ENCODE peak calls at places on chromosomes 6 and 20, in eight cellular contexts. U, T, R, O, K, W, F and V are unnamed samples.
A peak's percentile ranks its signal among the peaks of the same experiment; 100 is the strongest.

GRCh38 chr6:154414021-154414813 is 57.6 kb upstream of the IPCEF1 start:
- DNase-seq in U (no peak), T (no peak), R (no peak), O (no peak), K (no peak), W (no peak), F (peak; percentile 63), V (no peak)

GRCh38 chr6:169487579-169488205 is 214.1 kb downstream of the WDR27 start:
- DNase-seq in U (no peak), T (no peak), R (no peak), O (no peak), K (peak; percentile 53), W (no peak), F (no peak), V (no peak)

GRCh38 chr6:153121311-153121710 is 9.8 kb downstream of the RGS17 start:
- DNase-seq in U (no peak), T (no peak), R (no peak), O (no peak), K (peak; percentile 59), W (no peak), F (no peak), V (no peak)

GRCh38 chr20:39089797-39090196 is 127.7 kb downstream of the DHX35 start:
- DNase-seq in U (no peak), T (no peak), R (no peak), O (no peak), K (no peak), W (no peak), F (no peak), V (no peak)

GRCh38 chr20:62123450-62124118 is 1.3 kb downstream of the LSM14B start:
- DNase-seq in U (no peak), T (no peak), R (no peak), O (no peak), K (peak; percentile 33), W (peak; percentile 65), F (no peak), V (no peak)

GRCh38 chr6:20038805-20039204 is 173.5 kb downstream of the MBOAT1 start:
- DNase-seq in U (no peak), T (no peak), R (no peak), O (no peak), K (no peak), W (peak; percentile 10), F (no peak), V (peak; percentile 46)

GRCh38 chr20:90651-91050 is 3.2 kb downstream of the DEFB125 start:
- DNase-seq in U (no peak), T (no peak), R (no peak), O (no peak), K (no peak), W (no peak), F (no peak), V (no peak)

GRCh38 chr6:134636221-134636830 is 313.6 kb downstream of the ALDH8A1 start:
- DNase-seq in U (no peak), T (peak; percentile 16), R (no peak), O (no peak), K (no peak), W (peak; percentile 34), F (no peak), V (no peak)

GRCh38 chr20:8154636-8155035 is 22.6 kb downstream of the PLCB1 start:
- DNase-seq in U (no peak), T (no peak), R (no peak), O (no peak), K (peak; percentile 40), W (no peak), F (no peak), V (no peak)

GRCh38 chr20:4780245-4780644 is 58.5 kb downstream of the PRND start:
- DNase-seq in U (no peak), T (peak; percentile 32), R (no peak), O (no peak), K (no peak), W (no peak), F (no peak), V (no peak)

GRCh38 chr6:116390571-116390970 is 19.8 kb downstream of the DSE start:
- DNase-seq in U (no peak), T (no peak), R (no peak), O (no peak), K (no peak), W (no peak), F (no peak), V (no peak)

GRCh38 chr6:31558318-31558625 is 10.9 kb downstream of the NFKBIL1 start:
- DNase-seq in U (no peak), T (no peak), R (no peak), O (no peak), K (no peak), W (no peak), F (no peak), V (no peak)

GRCh38 chr6:37640776-37641395 is 56.8 kb downstream of the MDGA1 start:
- DNase-seq in U (no peak), T (no peak), R (no peak), O (no peak), K (no peak), W (no peak), F (no peak), V (no peak)

GRCh38 chr6:17865798-17866725 is 121.4 kb downstream of the KIF13A start:
- DNase-seq in U (peak; percentile 64), T (no peak), R (no peak), O (no peak), K (peak; percentile 89), W (no peak), F (peak; percentile 96), V (no peak)

GRCh38 chr6:88490865-88491264 is 324.7 kb upstream of the CNR1 start:
- DNase-seq in U (no peak), T (no peak), R (no peak), O (no peak), K (peak; percentile 42), W (peak; percentile 63), F (no peak), V (peak; percentile 33)

GRCh38 chr6:33726696-33727095 is 15.2 kb upstream of the UQCC2 start:
- DNase-seq in U (no peak), T (no peak), R (peak; percentile 22), O (no peak), K (no peak), W (no peak), F (no peak), V (no peak)

GRCh38 chr20:34220581-34220980 is 20.6 kb upstream of the ASIP start:
- DNase-seq in U (no peak), T (no peak), R (no peak), O (no peak), K (peak; percentile 55), W (peak; percentile 93), F (no peak), V (no peak)

GRCh38 chr6:35296931-35297330 is 687 bp upstream of the DEF6 start:
- DNase-seq in U (no peak), T (no peak), R (no peak), O (no peak), K (no peak), W (no peak), F (no peak), V (no peak)
- H3K4me3 ChIP-seq in U (no peak overlapping the region), T (peak overlapping the region; percentile 94), R (no peak overlapping the region), O (no peak overlapping the region), K (no peak overlapping the region), W (no peak overlapping the region), F (no peak overlapping the region), V (no peak overlapping the region)

GRCh38 chr6:150176152-150176551 is 33.3 kb downstream of the PPP1R14C start:
- DNase-seq in U (peak; percentile 64), T (no peak), R (no peak), O (no peak), K (no peak), W (no peak), F (no peak), V (peak; percentile 44)
- H3K4me1 ChIP-seq in U (no peaks in the 10 kb centered on the region), T (peaks cover 7% of the 10 kb centered on the region), R (no peaks in the 10 kb centered on the region), O (no peaks in the 10 kb centered on the region), K (peaks cover 65% of the 10 kb centered on the region), W (no peaks in the 10 kb centered on the region), F (peaks cover 12% of the 10 kb centered on the region), V (peaks cover 3% of the 10 kb centered on the region)

DNA sequence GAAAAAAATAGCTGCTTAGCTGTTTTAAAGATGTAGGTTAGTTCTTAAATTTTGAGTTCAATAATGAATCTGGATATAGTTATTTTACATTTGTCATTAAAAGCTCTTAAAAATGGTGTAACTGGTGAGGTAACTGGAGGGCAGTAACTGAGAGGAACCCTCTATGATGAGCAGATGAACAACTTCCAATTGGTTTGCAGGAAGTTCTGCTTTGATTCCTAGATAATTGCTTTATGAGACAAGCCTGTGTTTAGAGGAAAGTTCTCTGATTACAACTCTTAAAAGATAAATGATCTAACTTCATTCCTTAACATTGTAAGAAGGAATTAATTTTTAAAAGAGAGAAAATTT is 8.5 kb downstream of the MYLIP start:
- DNase-seq in U (no peak), T (no peak), R (no peak), O (no peak), K (no peak), W (no peak), F (no peak), V (no peak)
- H3K4me3 ChIP-seq in U (no peak overlapping the region), T (no peak overlapping the region), R (no peak overlapping the region), O (no peak overlapping the region), K (no peak overlapping the region), W (no peak overlapping the region), F (no peak overlapping the region), V (no peak overlapping the region)

GRCh38 chr6:128517124-128517523 is 3.3 kb downstream of the PTPRK start:
- DNase-seq in U (no peak), T (no peak), R (no peak), O (no peak), K (no peak), W (no peak), F (no peak), V (no peak)

GRCh38 chr6:128519931-128520435 is 416 bp downstream of the PTPRK start:
- DNase-seq in U (no peak), T (no peak), R (no peak), O (no peak), K (peak; percentile 77), W (peak; percentile 73), F (no peak), V (no peak)

GRCh38 chr6:128520436-128521301 is at the start of gene PTPRK:
- DNase-seq in U (peak; percentile 94), T (no peak), R (peak; percentile 96), O (peak; percentile 95), K (peak; percentile 96), W (peak; percentile 97), F (peak; percentile 89), V (peak; percentile 93)

GRCh38 chr6:128519132-128519930 is 1.1 kb downstream of the PTPRK start:
- DNase-seq in U (peak; percentile 50), T (no peak), R (peak; percentile 70), O (peak; percentile 65), K (peak; percentile 52), W (peak; percentile 62), F (peak; percentile 51), V (peak; percentile 43)

GRCh38 chr6:128518531-128519131 is 1.8 kb downstream of the PTPRK start:
- DNase-seq in U (no peak), T (no peak), R (no peak), O (no peak), K (no peak), W (peak; percentile 44), F (no peak), V (no peak)
- H3K4me1 ChIP-seq in U (peaks cover 32% of the 10 kb centered on the region), T (no peaks in the 10 kb centered on the region), R (no peaks in the 10 kb centered on the region), O (peaks cover 7% of the 10 kb centered on the region), K (peaks cover 36% of the 10 kb centered on the region), W (peaks cover 53% of the 10 kb centered on the region), F (peaks cover 3% of the 10 kb centered on the region), V (no peaks in the 10 kb centered on the region)

DNA sequence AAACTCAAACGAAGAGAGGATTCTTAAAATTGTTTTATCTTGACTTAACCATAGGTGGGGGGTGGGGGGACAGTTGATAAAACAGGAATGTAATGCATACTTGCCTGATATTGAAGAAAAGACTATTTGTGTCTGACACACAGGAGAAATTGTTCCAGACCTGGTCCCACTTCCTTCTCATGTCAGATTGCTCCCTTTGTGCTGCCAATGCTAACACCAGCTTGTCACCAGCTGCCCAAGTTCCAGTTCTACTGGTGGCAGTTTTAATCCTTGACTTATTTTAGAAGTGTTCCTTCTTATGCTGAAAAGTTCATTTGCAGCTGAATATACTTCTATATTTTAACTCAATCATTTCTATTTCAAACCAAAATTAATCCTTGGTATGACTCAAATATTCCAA is 127.3 kb downstream of the GMDS start:
- DNase-seq in U (no peak), T (no peak), R (no peak), O (no peak), K (peak; percentile 8), W (no peak), F (no peak), V (no peak)
- H3K4me3 ChIP-seq in U (no peak overlapping the region), T (no peak overlapping the region), R (no peak overlapping the region), O (no peak overlapping the region), K (no peak overlapping the region), W (no peak overlapping the region), F (no peak overlapping the region), V (no peak overlapping the region)